ENCODE peak calls at places on chromosomes 4 and X, in six cellular contexts. D, N, H, M, C and J are unnamed samples.

GRCh38 chr4:176444741-176445140 is 125.0 kb downstream of the SPCS3 start:
- DNase-seq in H (no peak), D (no peak), C (no peak), N (no peak), M (no peak), J (no peak)

GRCh38 chr4:173835863-173836262 is 305.8 kb upstream of the HAND2 start:
- DNase-seq in M (no peak), D (no peak), H (peak; percentile 44), N (no peak), C (no peak), J (no peak)

GRCh38 chr4:147683172-147683571 is 791 bp downstream of the PRMT9 start:
- DNase-seq in N (peak; percentile 9), C (peak; percentile 33), D (no peak), H (peak; percentile 37), M (no peak), J (peak; percentile 71)

GRCh38 chrX:111483876-111484275 is 27.6 kb upstream of the SERTM2 start:
- DNase-seq in N (no peak), M (no peak), H (no peak), C (no peak), D (no peak), J (no peak)

GRCh38 chr4:142314686-142315085 is 531.4 kb downstream of the INPP4B start:
- DNase-seq in N (no peak), M (no peak), C (peak; percentile 24), D (no peak), H (no peak), J (no peak)

GRCh38 chr4:184653650-184654049 is 4.1 kb downstream of the PRIMPOL start:
- DNase-seq in D (no peak), N (no peak), C (no peak), H (no peak), M (no peak), J (no peak)

GRCh38 chr4:104896623-104897296 is 249.9 kb upstream of the TET2 start:
- DNase-seq in D (no peak), N (no peak), M (no peak), H (no peak), C (no peak), J (no peak)

GRCh38 chr4:113919611-113920010 is 59.8 kb downstream of the ARSJ start:
- DNase-seq in H (no peak), M (no peak), N (no peak), D (no peak), C (no peak), J (no peak)

GRCh38 chr4:56186808-56187523 is 200.3 kb downstream of the AASDH start:
- DNase-seq in N (no peak), C (no peak), M (no peak), H (no peak), D (no peak), J (no peak)

GRCh38 chr4:94491322-94491721 is 39.6 kb downstream of the PDLIM5 start:
- DNase-seq in C (no peak), D (no peak), H (no peak), M (no peak), N (no peak), J (no peak)

GRCh38 chr4:10589808-10590207 is 94.8 kb downstream of the CLNK start:
- DNase-seq in N (no peak), M (peak; percentile 42), D (no peak), H (no peak), C (no peak), J (no peak)

GRCh38 chr4:23932935-23933334 is 43.1 kb upstream of the PPARGC1A start:
- DNase-seq in N (no peak), H (no peak), M (no peak), D (no peak), C (no peak), J (no peak)

GRCh38 chr4:102328045-102328444 is 17.2 kb downstream of the SLC39A8 start:
- DNase-seq in C (no peak), M (no peak), N (no peak), D (no peak), H (no peak), J (no peak)

GRCh38 chr4:82833696-82834313 is 35.2 kb upstream of the SCD5 start:
- DNase-seq in H (no peak), C (no peak), D (no peak), N (no peak), M (no peak), J (no peak)
- TF ChIP-seq POLR2AphosphoS5 in H (no peak), C (no peak), D (no peak), N (no peak), M (no peak), J (no peak)

GRCh38 chrX:108439434-108439883 is at the start of gene COL4A5:
- DNase-seq in N (peak; percentile 62), C (peak; percentile 39), D (peak; percentile 91), H (no peak), M (no peak), J (no peak)
- TF ChIP-seq POLR2AphosphoS5 in N (no peak), C (no peak), D (peak; percentile 48), H (no peak), M (no peak), J (no peak)

DNA sequence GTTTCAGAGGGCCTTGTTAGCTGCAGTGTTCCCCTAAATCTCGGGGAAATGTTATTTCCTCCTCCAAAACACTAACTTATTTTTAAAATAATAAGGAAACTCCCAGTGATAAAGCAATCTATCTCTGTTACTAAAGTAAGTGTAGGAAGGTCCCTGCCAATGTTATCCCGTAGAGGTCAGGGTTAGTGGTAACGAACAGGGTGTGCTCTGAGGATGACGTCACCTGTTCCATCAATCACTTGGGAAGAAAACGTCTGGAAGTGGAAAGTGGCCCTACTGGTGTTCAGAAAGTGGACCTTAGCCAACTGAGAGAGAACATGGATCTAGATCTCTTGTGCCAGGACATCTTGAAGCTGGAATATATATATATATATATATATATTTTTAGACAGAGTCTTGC is 249.5 kb downstream of the BCOR start:
- DNase-seq in N (peak; percentile 37), H (no peak), D (no peak), C (no peak), M (no peak), J (no peak)
- TF ChIP-seq POLR2AphosphoS5 in N (no peak), H (no peak), D (peak; percentile 46), C (no peak), M (no peak), J (no peak)

GRCh38 chrX:40108084-40108958 is 10.6 kb upstream of the BCOR start:
- DNase-seq in H (no peak), M (no peak), C (no peak), D (no peak), N (no peak), J (no peak)
- TF ChIP-seq POLR2AphosphoS5 in H (no peak), M (no peak), C (no peak), D (no peak), N (no peak), J (no peak)

DNA sequence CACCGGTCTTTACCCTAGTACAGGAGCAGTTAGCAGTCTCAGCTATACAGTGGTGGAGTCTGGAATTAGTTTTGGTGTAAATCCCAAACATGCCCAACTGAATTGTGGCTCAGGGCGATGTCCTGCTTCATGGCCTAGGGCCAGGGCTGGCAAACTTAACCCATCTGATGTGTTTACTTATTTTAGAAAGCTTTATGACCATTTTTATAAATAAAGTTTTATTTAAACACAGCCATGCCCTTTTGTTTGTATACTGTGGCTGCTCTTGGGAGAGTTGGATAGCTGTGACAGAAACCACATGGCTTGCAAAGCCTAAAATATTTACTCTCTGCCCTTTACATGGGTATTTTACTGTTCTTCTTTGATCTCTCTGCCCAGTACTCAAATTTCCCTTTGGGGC is 7.1 kb downstream of the FRMPD4 start:
- DNase-seq in D (no peak), C (no peak), N (no peak), H (no peak), M (no peak), J (no peak)
- TF ChIP-seq POLR2AphosphoS5 in D (no peak), C (no peak), N (no peak), H (no peak), M (no peak), J (no peak)

DNA sequence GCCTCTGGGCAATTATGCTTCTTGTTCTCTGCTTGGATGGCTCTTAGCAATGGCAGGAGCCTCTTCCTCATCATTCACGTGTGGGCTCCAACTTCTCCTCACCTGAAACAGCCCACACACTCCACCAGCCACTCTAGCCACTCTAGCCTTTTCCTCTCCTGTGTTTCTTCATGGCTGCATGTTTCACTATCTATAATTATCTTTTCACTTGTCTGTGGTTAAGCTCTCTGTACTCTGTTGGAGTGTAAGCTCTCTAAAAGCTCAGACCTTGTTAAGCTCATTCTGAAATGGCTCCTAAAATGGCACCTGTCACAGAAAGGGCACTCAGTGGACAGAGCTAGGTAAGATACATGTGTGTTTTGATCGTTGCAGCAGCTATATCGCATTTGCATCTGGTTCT is 80.0 kb downstream of the SH3KBP1 start:
- DNase-seq in D (no peak), N (no peak), H (no peak), M (no peak), C (no peak), J (no peak)
- TF ChIP-seq POLR2AphosphoS5 in D (no peak), N (no peak), H (no peak), M (no peak), C (no peak), J (no peak)

GRCh38 chr4:42152507-42153504 is at the start of gene BEND4:
- DNase-seq in D (no peak), M (no peak), H (peak; percentile 17), C (no peak), N (no peak), J (no peak)
- TF ChIP-seq POLR2AphosphoS5 in D (no peak), M (no peak), H (no peak), C (no peak), N (no peak), J (no peak)